ENCODE peak calls at places on chromosomes 2 and 18, in ten cellular contexts. H is neural progenitor cell, Z is breast epithelium, S is right atrium auricular region, L is AG04449, B is HL-60, Q is esophagus muscularis mucosa, C is upper lobe of right lung, T is HFF-Myc, E is body of pancreas. V is an unnamed sample.

GRCh38 chr2:9961014-9961413 is 9.5 kb downstream of the GRHL1 start:
- DNase-seq in H (no peak), Z (no peak), S (no peak), L (no peak), B (no peak), Q (no peak), C (no peak), T (no peak), E (no peak), V (no peak)

GRCh38 chr2:191601060-191601459 is 76.9 kb upstream of the NABP1 start:
- DNase-seq in H (no peak), Z (no peak), S (no peak), L (no peak), B (peak; percentile 63), Q (no peak), C (peak; percentile 70), T (no peak), E (no peak), V (peak; percentile 81)

GRCh38 chr18:69102959-69103358 is 297.7 kb upstream of the DOK6 start:
- DNase-seq in H (no peak), Z (no peak), S (no peak), L (no peak), B (no peak), Q (no peak), C (no peak), T (no peak), E (no peak), V (no peak)

GRCh38 chr18:45167109-45167551 is 448.1 kb upstream of the SLC14A2 start:
- DNase-seq in H (no peak), Z (no peak), S (no peak), L (no peak), B (no peak), Q (no peak), C (no peak), T (peak; percentile 61), E (no peak), V (no peak)

GRCh38 chr2:43300222-43300621 is 73.8 kb upstream of the ZFP36L2 start:
- DNase-seq in H (no peak), Z (no peak), S (peak; percentile 0), L (no peak), B (no peak), Q (no peak), C (no peak), T (no peak), E (no peak), V (no peak)

GRCh38 chr2:237774811-237775553 is 23.6 kb upstream of the RBM44 start:
- DNase-seq in H (peak; percentile 69), Z (peak; percentile 33), S (no peak), L (no peak), B (peak; percentile 50), Q (peak; percentile 91), C (no peak), T (peak; percentile 20), E (peak; percentile 63), V (no peak)

GRCh38 chr2:85266424-85267041 is 61.3 kb downstream of the TGOLN2 start:
- DNase-seq in H (peak; percentile 86), Z (no peak), S (no peak), L (no peak), B (peak; percentile 61), Q (no peak), C (peak; percentile 84), T (no peak), E (peak; percentile 83), V (no peak)

GRCh38 chr2:33620-34019 is 12.7 kb downstream of the FAM110C start:
- DNase-seq in H (no peak), Z (no peak), S (no peak), L (no peak), B (peak; percentile 4), Q (no peak), C (no peak), T (no peak), E (peak; percentile 30), V (no peak)

GRCh38 chr18:43312891-43313290 is 35.6 kb upstream of the SYT4 start:
- DNase-seq in H (no peak), Z (no peak), S (no peak), L (no peak), B (no peak), Q (no peak), C (no peak), T (no peak), E (no peak), V (peak; percentile 57)

GRCh38 chr2:128490881-128491778 is 172.5 kb upstream of the HS6ST1 start:
- DNase-seq in H (no peak), Z (no peak), S (no peak), L (no peak), B (peak; percentile 15), Q (no peak), C (peak; percentile 47), T (no peak), E (no peak), V (no peak)

GRCh38 chr2:115386465-115386864 is 944.0 kb downstream of the DPP10 start:
- DNase-seq in H (no peak), Z (no peak), S (no peak), L (no peak), B (no peak), Q (no peak), C (no peak), T (no peak), E (no peak), V (no peak)

GRCh38 chr2:7154666-7155065 is 237.5 kb downstream of the RNF144A start:
- DNase-seq in H (no peak), Z (no peak), S (no peak), L (no peak), B (no peak), Q (no peak), C (no peak), T (no peak), E (no peak), V (no peak)

GRCh38 chr2:111121028-111121872 is 536 bp downstream of the BCL2L11 start:
- DNase-seq in H (peak; percentile 75), Z (peak; percentile 30), S (peak; percentile 62), L (no peak), B (peak; percentile 51), Q (no peak), C (peak; percentile 81), T (no peak), E (peak; percentile 63), V (no peak)

GRCh38 chr2:69149631-69150215 is 136.7 kb downstream of the ANTXR1 start:
- DNase-seq in H (peak; percentile 73), Z (peak; percentile 64), S (no peak), L (peak; percentile 50), B (no peak), Q (no peak), C (no peak), T (no peak), E (no peak), V (no peak)

GRCh38 chr2:169131587-169132512 is 62.5 kb downstream of the DHRS9 start:
- DNase-seq in H (peak; percentile 12), Z (no peak), S (no peak), L (no peak), B (no peak), Q (no peak), C (no peak), T (peak; percentile 15), E (no peak), V (peak; percentile 54)

DNA sequence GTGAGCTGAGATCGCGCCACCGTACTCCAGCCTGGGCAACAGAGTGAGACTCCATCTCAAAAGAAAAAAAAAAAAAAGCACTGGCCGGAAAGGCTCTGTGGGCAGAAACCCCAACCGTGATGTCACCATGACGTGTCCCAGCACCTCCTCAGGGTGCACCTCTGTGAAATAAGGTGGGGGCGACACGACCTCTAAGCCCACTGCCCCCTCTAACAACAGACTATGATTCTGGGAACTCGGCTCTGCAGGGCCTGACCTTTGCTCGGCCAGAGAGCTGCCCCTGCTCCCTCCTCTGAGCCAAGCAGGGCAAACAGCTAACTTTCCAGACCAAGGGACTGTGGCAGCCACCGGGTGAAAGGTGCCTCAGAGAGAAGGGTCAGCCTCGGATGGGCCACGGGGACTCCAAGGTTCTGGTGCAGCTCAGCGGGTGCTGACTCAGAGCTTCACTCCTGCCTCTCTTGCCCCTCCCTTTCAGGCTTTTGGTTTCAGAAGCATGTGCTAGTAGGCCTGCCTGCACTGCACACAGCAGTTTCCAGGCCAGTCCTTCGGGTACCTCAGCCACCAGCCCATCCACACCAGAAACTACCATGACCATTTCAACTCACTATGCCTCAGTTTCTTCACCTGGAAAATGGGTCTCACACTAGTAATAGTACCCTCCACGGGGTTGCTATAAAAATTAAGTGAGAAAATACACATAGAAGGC is 8.0 kb downstream of the TMBIM1 start:
- DNase-seq in H (no peak), Z (no peak), S (no peak), L (no peak), B (no peak), Q (no peak), C (no peak), T (peak; percentile 50), E (peak; percentile 70), V (no peak)
- H3K4me3 ChIP-seq in H (no peak overlapping the region), Z (no peak overlapping the region), S (no peak overlapping the region), L (no peak overlapping the region), B (no peak overlapping the region), Q (peak overlapping the region; percentile 43), C (no peak overlapping the region), T (no peak overlapping the region), E (no peak overlapping the region), V (no peak overlapping the region)

GRCh38 chr2:100321881-100322820 is at the start of gene LONRF2:
- DNase-seq in H (peak; percentile 67), Z (no peak), S (no peak), L (no peak), B (no peak), Q (no peak), C (peak; percentile 83), T (no peak), E (peak; percentile 69), V (no peak)

GRCh38 chr2:100317634-100318033 is 4.7 kb downstream of the LONRF2 start:
- DNase-seq in H (peak; percentile 13), Z (no peak), S (no peak), L (no peak), B (no peak), Q (no peak), C (no peak), T (no peak), E (no peak), V (no peak)

GRCh38 chr2:100320547-100321180 is 1.6 kb downstream of the LONRF2 start:
- DNase-seq in H (no peak), Z (no peak), S (no peak), L (no peak), B (no peak), Q (no peak), C (no peak), T (no peak), E (no peak), V (no peak)

GRCh38 chr2:100321181-100321880 is 970 bp downstream of the LONRF2 start:
- DNase-seq in H (peak; percentile 80), Z (no peak), S (no peak), L (no peak), B (no peak), Q (no peak), C (peak; percentile 85), T (no peak), E (peak; percentile 73), V (no peak)
- TF ChIP-seq CTCF in H (peak; percentile 47), Z (no peak), S (peak; percentile 37), L (no peak), B (no peak), Q (no peak), C (peak; percentile 30), T (no peak), E (peak; percentile 54), V (peak; percentile 16)

GRCh38 chr18:50298443-50299284 is 11.2 kb upstream of the CXXC1 start:
- DNase-seq in H (no peak), Z (no peak), S (no peak), L (no peak), B (no peak), Q (no peak), C (no peak), T (no peak), E (no peak), V (no peak)
- H3K4me3 ChIP-seq in H (peak overlapping the region; percentile 44), Z (peak overlapping the region; percentile 56), S (peak overlapping the region; percentile 32), L (peak overlapping the region; percentile 60), B (no peak overlapping the region), Q (peak overlapping the region; percentile 54), C (peak overlapping the region; percentile 49), T (peak overlapping the region; percentile 32), E (no peak overlapping the region), V (peak overlapping the region; percentile 64)

GRCh38 chr2:20682166-20682565 is 15.2 kb downstream of the GDF7 start:
- DNase-seq in H (peak; percentile 34), Z (no peak), S (no peak), L (no peak), B (no peak), Q (peak; percentile 60), C (no peak), T (no peak), E (no peak), V (no peak)
- TF ChIP-seq CTCF in H (peak; percentile 65), Z (no peak), S (peak; percentile 44), L (peak; percentile 71), B (no peak), Q (peak; percentile 28), C (peak; percentile 48), T (peak; percentile 73), E (peak; percentile 11), V (peak; percentile 88)

V was measured in epithelial cell of proximal tubule.